ENCODE peak calls at places on chromosomes 13 and 19, in eight cellular contexts. P is heart right ventricle, W is uterus, V is Peyer's patch, I is adrenal gland, Y is astrocyte, Z is tibial nerve, S is endodermal cell. J is an unnamed sample. For H3K9me3, the result is how much of the 10 kb centered on the place peaks cover.

GRCh38 chr19:7177926-7178325 is 108.4 kb downstream of the ZNF557 start:
- DNase-seq in V (no peak), W (peak), P (no peak), I (no peak), Y (peak), S (no peak), Z (no peak), J (no peak)

GRCh38 chr13:51883226-51883600 is 21.4 kb downstream of the CCDC70 start:
- DNase-seq in P (no peak), S (no peak), V (no peak), I (no peak), Z (no peak), W (no peak), Y (no peak), J (no peak)

GRCh38 chr13:34179481-34179880 is 361.5 kb downstream of the RFC3 start:
- DNase-seq in S (peak), P (no peak), I (no peak), W (no peak), Z (no peak), Y (peak), V (no peak), J (no peak)

GRCh38 chr13:41053384-41053826 is 7.9 kb upstream of the WBP4 start:
- DNase-seq in Y (no peak), Z (peak), I (no peak), V (no peak), P (peak), W (no peak), S (no peak), J (no peak)

GRCh38 chr13:28409648-28410047 is 85.3 kb downstream of the FLT1 start:
- DNase-seq in Z (no peak), S (no peak), V (no peak), P (no peak), I (no peak), Y (no peak), W (no peak), J (no peak)

GRCh38 chr19:7618366-7618765 is 11.0 kb downstream of the XAB2 start:
- DNase-seq in Y (no peak), Z (no peak), P (no peak), I (peak), S (no peak), W (no peak), V (no peak), J (no peak)

GRCh38 chr19:7515471-7516226 is at the start of gene ZNF358:
- DNase-seq in Z (peak), V (no peak), I (peak), Y (peak), S (peak), W (peak), P (peak), J (no peak)

GRCh38 chr13:76418404-76418803 is 467.8 kb downstream of the KCTD12 start:
- DNase-seq in W (no peak), I (no peak), Z (no peak), Y (no peak), V (no peak), P (no peak), S (no peak), J (no peak)

GRCh38 chr13:42354246-42355117 is 82.5 kb downstream of the AKAP11 start:
- DNase-seq in Y (peak), S (no peak), P (no peak), Z (no peak), W (no peak), V (peak), I (no peak), J (peak)

GRCh38 chr13:59367467-59367866 is 796.3 kb downstream of the DIAPH3 start:
- DNase-seq in V (no peak), S (no peak), I (no peak), P (no peak), Z (no peak), Y (no peak), W (no peak), J (no peak)

GRCh38 chr19:12872941-12873890 is 8.0 kb downstream of the DNASE2 start:
- DNase-seq in V (peak), Z (no peak), W (no peak), S (peak), P (peak), Y (no peak), I (peak), J (no peak)

GRCh38 chr19:17281391-17282304 is at the start of gene ANKLE1:
- DNase-seq in V (peak), S (peak), Y (no peak), I (no peak), W (no peak), Z (no peak), P (no peak), J (no peak)

GRCh38 chr13:114142640-114143490 is 10.4 kb upstream of the RASA3 start:
- DNase-seq in Y (no peak), I (peak), P (no peak), Z (no peak), S (peak), V (peak), W (no peak), J (no peak)

GRCh38 chr13:22592515-22592914 is 588.3 kb upstream of the SGCG start:
- DNase-seq in S (no peak), I (peak), V (no peak), W (no peak), Z (no peak), Y (no peak), P (no peak), J (no peak)

GRCh38 chr19:34713262-34713637 is 20.8 kb upstream of the ZNF181 start:
- DNase-seq in Z (no peak), Y (no peak), W (no peak), V (no peak), P (no peak), I (no peak), S (no peak), J (no peak)

GRCh38 chr13:36788276-36788675 is 30.7 kb upstream of the RFXAP start:
- DNase-seq in P (no peak), Y (peak), I (no peak), S (no peak), V (no peak), W (no peak), Z (no peak), J (no peak)

GRCh38 chr19:35869327-35870123 is 1.2 kb downstream of the APLP1 start:
- DNase-seq in P (peak), V (peak), S (peak), W (peak), Z (no peak), I (peak), Y (peak), J (no peak)

GRCh38 chr19:48964205-48965032 is 690 bp upstream of the FTL start:
- DNase-seq in V (no peak), I (no peak), S (no peak), W (no peak), Z (no peak), P (no peak), Y (peak), J (no peak)

GRCh38 chr13:113542751-113543424 is 41.7 kb upstream of the TFDP1 start:
- DNase-seq in Y (no peak), V (no peak), P (no peak), S (no peak), I (peak), Z (no peak), W (no peak), J (no peak)

DNA sequence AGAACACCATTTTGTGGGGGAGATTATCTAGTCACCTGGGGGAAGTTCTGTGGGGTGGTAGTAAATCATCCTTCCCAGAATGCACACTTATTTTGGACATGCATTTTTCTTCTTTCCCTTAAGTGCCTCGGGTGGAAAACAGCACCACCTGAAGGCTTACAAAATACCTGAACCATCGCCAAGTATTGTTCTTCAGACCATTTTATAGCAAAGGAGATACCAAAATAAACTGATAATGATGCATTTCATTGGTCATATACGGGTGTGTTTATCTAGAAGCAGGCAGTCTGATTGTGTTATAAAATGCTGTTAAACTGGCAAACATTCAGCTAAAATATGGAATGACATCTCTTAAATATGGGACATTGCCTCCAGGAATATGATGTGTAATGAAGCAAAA is 1034.7 kb downstream of the SLITRK1 start:
- DNase-seq in W (no peak), V (no peak), I (no peak), S (no peak), P (no peak), Y (no peak), Z (no peak), J (no peak)
- TF ChIP-seq CTCF in W (no peak), V (no peak), I (no peak), S (peak), P (no peak), Y (no peak), Z (no peak), J (no peak)

DNA sequence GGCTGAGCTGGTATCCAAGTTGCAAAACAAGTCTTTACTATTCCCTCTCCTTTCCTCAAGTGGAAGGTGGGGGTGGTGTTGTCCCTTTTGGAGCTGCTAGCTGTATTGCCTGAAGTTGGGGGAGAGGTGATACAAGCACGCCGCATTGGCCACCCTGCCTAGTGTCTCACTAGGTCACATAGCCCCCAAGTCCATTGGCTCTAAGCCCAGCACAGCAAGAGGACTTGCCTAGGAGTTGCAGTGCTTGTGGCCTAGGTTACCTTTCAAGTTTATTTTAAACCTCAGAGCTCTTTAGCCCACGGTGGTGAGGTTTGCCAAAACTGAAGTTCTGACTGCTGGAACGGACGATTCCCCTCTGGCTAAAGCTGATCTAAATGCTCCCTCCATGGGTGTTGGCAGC is 5.3 kb upstream of the DNAJC3 start:
- DNase-seq in Y (no peak), W (no peak), S (no peak), I (no peak), Z (no peak), V (no peak), P (no peak), J (no peak)
- H3K9me3 ChIP-seq in Y (under half), W (under half), S (under half), I (under half), Z (half or more), V (under half), P (under half), J (under half)

DNA sequence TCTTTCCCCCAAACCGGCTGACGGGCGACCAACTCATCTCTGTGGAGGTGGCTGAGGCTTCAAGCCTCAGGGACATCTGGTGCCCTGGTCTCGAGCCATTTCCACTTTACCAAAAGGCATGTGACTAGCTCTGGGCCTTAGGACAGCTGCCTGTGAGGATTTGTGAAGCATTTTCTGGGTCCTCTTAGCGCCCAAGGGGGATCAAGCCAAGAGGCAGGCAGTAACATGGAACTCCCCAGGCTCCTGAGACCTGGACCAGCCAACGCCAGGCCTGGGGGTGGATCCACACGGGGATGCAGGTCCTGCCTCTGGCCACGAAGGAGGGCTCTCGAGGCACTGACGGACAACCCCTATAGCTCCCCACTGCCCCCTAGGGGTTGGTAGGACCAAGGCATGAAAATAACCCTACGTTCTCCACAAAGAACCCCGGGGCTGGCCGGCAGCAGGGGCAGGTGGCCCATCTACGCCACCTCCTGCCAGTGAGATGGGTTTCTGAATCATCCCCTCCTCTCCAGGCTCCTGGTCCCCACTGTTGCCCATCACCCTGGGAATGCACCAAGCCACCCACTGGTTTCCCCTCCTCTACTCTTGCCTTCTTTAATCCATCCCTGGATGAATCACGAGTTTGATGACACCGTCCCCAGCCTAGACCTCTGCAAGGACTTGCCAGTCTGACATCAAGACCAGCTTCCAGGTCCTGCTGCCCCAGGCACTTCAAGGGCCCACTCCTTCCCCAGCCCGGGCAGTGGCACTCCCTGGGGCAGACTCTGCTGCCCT is 7.0 kb upstream of the MYDGF start:
- DNase-seq in S (peak), V (no peak), P (peak), I (peak), Z (no peak), Y (no peak), W (no peak), J (no peak)
- TF ChIP-seq CTCF in S (peak), V (peak), P (peak), I (peak), Z (peak), Y (peak), W (no peak), J (peak)

DNA sequence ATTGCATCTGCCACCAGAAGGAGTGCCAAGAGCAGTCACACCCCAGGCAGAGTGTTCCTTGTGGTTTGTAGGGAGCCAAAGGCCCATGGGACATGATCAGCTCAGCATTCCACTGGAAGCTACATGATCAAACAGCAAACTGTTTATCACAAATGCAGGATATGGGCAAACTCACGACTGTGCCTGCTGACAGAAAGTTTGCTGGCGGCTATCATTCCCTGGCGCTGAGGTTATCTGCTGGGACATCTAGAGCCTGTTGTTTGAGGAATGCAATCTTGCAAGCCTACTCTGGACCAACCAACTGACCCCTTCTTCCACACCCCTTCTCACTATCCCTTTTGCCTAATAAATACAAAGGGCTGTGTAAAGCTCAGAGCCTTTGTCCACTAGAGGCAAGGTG is 7.7 kb upstream of the ZNF613 start:
- DNase-seq in W (no peak), I (no peak), V (no peak), S (no peak), P (no peak), Y (no peak), Z (no peak), J (no peak)
- H3K9me3 ChIP-seq in W (under half), I (under half), V (under half), S (half or more), P (under half), Y (under half), Z (half or more), J (under half)

DNA sequence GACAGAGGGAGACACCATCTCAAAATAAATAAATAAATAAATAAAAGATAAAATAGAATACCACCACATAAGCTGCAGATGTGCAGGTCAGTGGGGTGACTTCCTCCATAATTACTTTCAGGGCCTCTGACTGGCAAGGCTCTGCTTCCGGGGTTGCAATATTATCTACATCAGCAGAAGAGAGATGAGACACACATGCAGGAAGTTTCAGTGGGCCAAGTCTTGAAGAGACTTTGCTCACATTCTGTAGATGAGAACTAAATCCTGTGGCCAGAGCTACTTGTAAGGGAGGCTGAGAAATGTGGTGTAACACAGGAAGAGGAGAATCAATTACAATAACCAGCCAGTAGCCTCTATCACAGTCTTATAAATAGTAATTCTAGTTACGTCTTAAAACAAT is 89.9 kb upstream of the MAB21L1 start:
- DNase-seq in P (no peak), W (no peak), Z (no peak), S (no peak), I (no peak), Y (no peak), V (no peak), J (no peak)
- TF ChIP-seq CTCF in P (no peak), W (no peak), Z (no peak), S (no peak), I (no peak), Y (no peak), V (no peak), J (no peak)

DNA sequence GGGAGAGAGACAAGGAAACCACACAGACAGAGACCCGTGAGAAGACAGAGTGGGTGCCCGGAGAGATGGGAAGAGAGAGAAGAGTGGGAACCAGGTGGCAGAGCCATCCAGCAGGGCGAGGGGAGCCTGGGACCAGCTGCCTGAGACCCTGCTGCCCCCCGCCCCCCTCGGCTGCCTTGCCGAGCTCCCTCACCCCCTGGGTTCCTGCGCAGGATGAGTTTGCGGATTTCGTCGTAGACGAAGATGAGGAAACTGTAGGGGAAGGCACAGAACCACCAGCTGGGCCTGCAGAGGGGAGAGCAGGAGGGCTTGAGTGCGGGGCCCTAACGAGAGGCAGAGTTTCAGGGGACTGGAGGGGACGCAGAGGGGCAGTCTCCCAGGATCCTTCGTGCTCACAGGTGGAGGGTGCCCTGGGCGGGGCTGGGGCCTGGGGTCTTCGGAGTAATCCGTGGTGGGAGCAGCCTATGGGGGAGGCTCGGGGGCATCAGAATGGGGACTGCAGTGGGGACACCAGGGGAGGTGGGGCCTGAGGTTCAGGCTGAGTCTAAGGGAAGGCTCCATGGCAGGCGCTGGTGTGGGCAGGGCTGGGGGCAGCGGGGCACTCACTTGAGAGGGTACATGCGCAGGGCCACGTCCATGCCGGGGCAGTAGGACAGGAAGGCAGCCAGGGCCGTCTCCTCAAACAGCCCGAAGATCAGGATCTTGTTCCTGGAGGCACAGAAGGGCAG is 8.1 kb upstream of the RABAC1 start:
- DNase-seq in W (no peak), S (no peak), V (no peak), Z (no peak), Y (no peak), I (no peak), P (no peak), J (no peak)
- H3K9me3 ChIP-seq in W (under half), S (under half), V (under half), Z (under half), Y (under half), I (under half), P (under half), J (under half)

GRCh38 chr13:100833427-100833826 is 158.8 kb upstream of the TMTC4 start:
- DNase-seq in Y (no peak), V (no peak), Z (no peak), S (no peak), P (no peak), I (no peak), W (no peak), J (no peak)

GRCh38 chr13:100825551-100825950 is 151.0 kb upstream of the TMTC4 start:
- DNase-seq in P (no peak), I (no peak), S (no peak), W (no peak), Z (no peak), V (no peak), Y (peak), J (no peak)

GRCh38 chr13:100827489-100828000 is 152.9 kb upstream of the TMTC4 start:
- DNase-seq in W (no peak), Z (no peak), Y (no peak), P (no peak), V (no peak), I (no peak), S (no peak), J (no peak)

GRCh38 chr13:100826441-100826840 is 151.8 kb upstream of the TMTC4 start:
- DNase-seq in Z (no peak), P (no peak), I (no peak), S (no peak), W (no peak), V (no peak), Y (no peak), J (no peak)

GRCh38 chr13:100828226-100828625 is 153.6 kb upstream of the TMTC4 start:
- DNase-seq in W (no peak), P (no peak), Z (no peak), Y (no peak), S (peak), V (no peak), I (no peak), J (no peak)
- TF ChIP-seq CTCF in W (no peak), P (no peak), Z (no peak), Y (no peak), S (peak), V (no peak), I (no peak), J (peak)

GRCh38 chr13:18949489-18949761 is 232.2 kb downstream of the TUBA3C start:
- DNase-seq in V (no peak), P (no peak), Z (no peak), Y (no peak), I (no peak), S (no peak), W (no peak), J (no peak)

GRCh38 chr13:18948664-18949488 is 232.7 kb downstream of the TUBA3C start:
- DNase-seq in Y (no peak), P (no peak), W (no peak), I (no peak), V (no peak), S (no peak), Z (no peak), J (no peak)

GRCh38 chr13:18946738-18947137 is 234.9 kb downstream of the TUBA3C start:
- DNase-seq in W (no peak), V (no peak), S (peak), Y (no peak), P (no peak), Z (no peak), I (no peak), J (no peak)

GRCh38 chr13:18947376-18947977 is 234.1 kb downstream of the TUBA3C start:
- DNase-seq in P (no peak), I (no peak), Z (no peak), W (no peak), V (no peak), Y (no peak), S (no peak), J (no peak)

DNA sequence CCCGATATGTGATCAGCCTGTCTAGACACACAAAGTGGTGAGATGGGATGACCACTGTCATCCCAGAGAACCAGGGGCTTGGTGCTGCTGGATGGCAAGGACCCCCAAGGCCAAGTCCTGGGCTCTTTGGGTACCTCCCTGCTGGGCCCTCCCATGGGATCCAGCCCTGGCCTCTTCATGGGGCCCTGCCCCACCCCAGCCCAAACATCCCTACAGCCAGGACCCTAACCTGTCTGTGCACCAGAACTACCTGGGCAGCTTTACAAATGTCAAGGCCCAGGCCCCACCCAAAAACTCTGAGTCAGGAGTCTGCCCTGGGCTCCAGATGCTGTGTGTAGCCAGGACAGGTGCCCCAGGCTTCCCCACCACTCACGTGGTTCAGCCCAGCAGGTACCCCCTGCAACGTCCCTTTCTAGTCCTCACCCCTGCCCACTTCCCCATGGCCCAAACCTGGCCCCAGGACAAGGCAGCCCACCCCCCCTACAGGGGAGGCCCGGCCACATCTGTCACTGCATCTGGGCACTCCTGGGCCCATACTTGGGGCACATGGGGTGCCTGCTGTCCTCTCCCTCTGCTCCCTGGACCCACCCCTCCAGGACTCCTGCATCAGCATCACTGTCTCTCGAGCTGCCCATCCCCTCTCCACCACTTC is 233.5 kb downstream of the TUBA3C start:
- DNase-seq in P (no peak), Y (no peak), S (no peak), I (no peak), W (no peak), Z (no peak), V (no peak), J (no peak)
- H3K9me3 ChIP-seq in P (under half), Y (under half), S (under half), I (under half), W (under half), Z (under half), V (under half), J (half or more)

J was measured in AG04450.